ENCODE peak calls at places on chromosomes 7 and 10, in ten cellular contexts. X, B, V, E, R, A, I, C, F and O are unnamed samples. For H3K4me1, the result is how much of the 10 kb centered on the place peaks cover.

GRCh38 chr10:80187465-80188409 is 17.6 kb downstream of the ANXA11 start:
- DNase-seq in X (no peak), B (no peak), V (peak), E (peak), R (no peak), A (peak), I (no peak), C (no peak), F (peak), O (no peak)

GRCh38 chr10:15457382-15457781 is 86.3 kb upstream of the FAM171A1 start:
- DNase-seq in X (no peak), B (no peak), V (no peak), E (no peak), R (no peak), A (no peak), I (no peak), C (no peak), F (no peak), O (no peak)

GRCh38 chr10:43220971-43221418 is 45.9 kb downstream of the RASGEF1A start:
- DNase-seq in X (no peak), B (no peak), V (no peak), E (no peak), R (no peak), A (no peak), I (no peak), C (no peak), F (peak), O (peak)

GRCh38 chr10:101341438-101341837 is 12.5 kb upstream of the BTRC start:
- DNase-seq in X (peak), B (no peak), V (no peak), E (no peak), R (no peak), A (no peak), I (no peak), C (no peak), F (no peak), O (no peak)

GRCh38 chr7:149566103-149566502 is 68.5 kb upstream of the ZNF746 start:
- DNase-seq in X (no peak), B (no peak), V (no peak), E (no peak), R (no peak), A (no peak), I (no peak), C (no peak), F (no peak), O (no peak)

GRCh38 chr7:98254951-98255610 is 3.0 kb upstream of the TECPR1 start:
- DNase-seq in X (no peak), B (no peak), V (no peak), E (no peak), R (no peak), A (no peak), I (no peak), C (no peak), F (no peak), O (no peak)

GRCh38 chr7:140621326-140622035 is 19.1 kb downstream of the DENND2A start:
- DNase-seq in X (no peak), B (no peak), V (no peak), E (no peak), R (peak), A (no peak), I (no peak), C (no peak), F (no peak), O (no peak)

GRCh38 chr10:96044686-96045085 is 1.3 kb downstream of the CCNJ start:
- DNase-seq in X (no peak), B (no peak), V (no peak), E (no peak), R (peak), A (no peak), I (no peak), C (no peak), F (no peak), O (no peak)

GRCh38 chr10:53236941-53237340 is 464.4 kb upstream of the MBL2 start:
- DNase-seq in X (no peak), B (no peak), V (no peak), E (no peak), R (no peak), A (no peak), I (no peak), C (no peak), F (no peak), O (no peak)

GRCh38 chr7:133742709-133743538 is 384.2 kb upstream of the LRGUK start:
- DNase-seq in X (no peak), B (no peak), V (no peak), E (no peak), R (peak), A (no peak), I (no peak), C (no peak), F (no peak), O (no peak)

GRCh38 chr7:151379534-151380198 is 30.2 kb downstream of the WDR86 start:
- DNase-seq in X (no peak), B (no peak), V (no peak), E (no peak), R (no peak), A (no peak), I (no peak), C (no peak), F (no peak), O (no peak)

GRCh38 chr10:100859204-100859763 is 53.5 kb upstream of the SLF2 start:
- DNase-seq in X (no peak), B (no peak), V (no peak), E (no peak), R (no peak), A (no peak), I (no peak), C (no peak), F (no peak), O (no peak)

GRCh38 chr7:96224682-96225081 is 97.2 kb downstream of the SLC25A13 start:
- DNase-seq in X (no peak), B (no peak), V (no peak), E (no peak), R (no peak), A (no peak), I (no peak), C (no peak), F (no peak), O (no peak)

GRCh38 chr7:87600130-87601124 is at the start of gene ABCB1:
- DNase-seq in X (peak), B (peak), V (peak), E (no peak), R (peak), A (peak), I (peak), C (no peak), F (peak), O (peak)

GRCh38 chr10:30441974-30442606 is 8.1 kb downstream of the MAP3K8 start:
- DNase-seq in X (no peak), B (no peak), V (no peak), E (no peak), R (no peak), A (no peak), I (no peak), C (no peak), F (no peak), O (no peak)

GRCh38 chr7:101012931-101013330 is 7.0 kb upstream of the MUC17 start:
- DNase-seq in X (no peak), B (no peak), V (no peak), E (no peak), R (no peak), A (no peak), I (no peak), C (no peak), F (no peak), O (no peak)

GRCh38 chr10:71216751-71217265 is 4.4 kb downstream of the UNC5B start:
- DNase-seq in X (peak), B (no peak), V (no peak), E (no peak), R (no peak), A (peak), I (no peak), C (no peak), F (no peak), O (peak)

GRCh38 chr10:31345886-31346285 is 26.9 kb downstream of the ZEB1 start:
- DNase-seq in X (no peak), B (no peak), V (no peak), E (no peak), R (peak), A (no peak), I (no peak), C (no peak), F (no peak), O (no peak)

GRCh38 chr7:832292-832967 is at the start of gene SUN1:
- DNase-seq in X (peak), B (peak), V (peak), E (no peak), R (peak), A (no peak), I (peak), C (no peak), F (no peak), O (peak)

GRCh38 chr10:71582506-71582905 is 137.1 kb downstream of the C10orf105 start:
- DNase-seq in X (no peak), B (no peak), V (no peak), E (no peak), R (no peak), A (no peak), I (no peak), C (no peak), F (no peak), O (no peak)

GRCh38 chr7:90599892-90600555 is 3.9 kb downstream of the CDK14 start:
- DNase-seq in X (no peak), B (no peak), V (no peak), E (no peak), R (peak), A (no peak), I (no peak), C (no peak), F (no peak), O (no peak)

GRCh38 chr10:92305133-92306072 is 14.4 kb downstream of the MARCHF5 start:
- DNase-seq in X (no peak), B (no peak), V (no peak), E (no peak), R (no peak), A (no peak), I (no peak), C (no peak), F (no peak), O (no peak)

GRCh38 chr7:30727061-30727945 is 24.6 kb upstream of the INMT start:
- DNase-seq in X (no peak), B (no peak), V (no peak), E (no peak), R (peak), A (no peak), I (no peak), C (no peak), F (no peak), O (no peak)

DNA sequence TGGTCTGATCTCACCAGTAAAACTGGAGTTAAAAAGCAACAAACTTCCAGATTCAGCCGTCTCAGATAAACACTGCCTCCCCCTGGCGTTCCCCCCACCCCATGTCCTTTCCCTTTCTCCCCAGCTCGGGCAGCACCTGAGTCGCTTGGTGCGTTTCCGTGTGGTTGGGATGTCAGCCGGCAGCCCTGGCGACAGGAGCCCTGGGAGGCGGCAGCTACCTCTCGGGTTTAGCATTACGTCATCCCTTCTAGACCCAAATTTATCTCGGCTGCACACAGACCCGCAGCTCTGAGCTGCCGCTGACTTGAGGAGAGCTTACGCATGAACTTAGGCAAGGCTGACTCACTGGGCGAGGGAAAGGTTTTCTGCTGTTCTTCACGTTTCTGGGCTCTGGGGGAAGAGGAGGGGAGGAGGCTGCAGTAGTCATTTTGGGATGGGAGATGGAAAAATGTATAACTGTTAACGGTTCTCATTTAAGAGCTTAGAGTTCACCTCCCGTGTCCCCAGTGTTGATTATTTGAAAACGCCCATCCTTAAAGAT is 14.4 kb downstream of the MXI1 start:
- DNase-seq in X (peak), B (peak), V (peak), E (no peak), R (peak), A (peak), I (peak), C (peak), F (peak), O (peak)
- H3K4me1 ChIP-seq in X (under half), B (under half), V (under half), E (half or more), R (under half), A (under half), I (under half), C (under half), F (under half), O (under half)

GRCh38 chr10:49187950-49188761 is at the start of gene TMEM273:
- DNase-seq in X (peak), B (peak), V (peak), E (peak), R (no peak), A (peak), I (no peak), C (peak), F (peak), O (peak)
- TF ChIP-seq POLR2A in X (no peak), B (no peak), V (no peak), E (no peak), R (no peak), A (no peak), I (no peak), C (peak), F (peak), O (peak)

GRCh38 chr10:86673216-86673826 is 5.0 kb downstream of the LDB3 start:
- DNase-seq in X (no peak), B (no peak), V (no peak), E (no peak), R (no peak), A (no peak), I (no peak), C (no peak), F (no peak), O (no peak)
- H3K4me1 ChIP-seq in X (under half), B (under half), V (under half), E (under half), R (under half), A (half or more), I (under half), C (under half), F (under half), O (under half)

GRCh38 chr10:54742416-54742815 is 58.6 kb downstream of the PCDH15 start:
- DNase-seq in X (no peak), B (no peak), V (no peak), E (no peak), R (no peak), A (no peak), I (no peak), C (no peak), F (no peak), O (no peak)
- TF ChIP-seq POLR2A in X (no peak), B (no peak), V (no peak), E (no peak), R (no peak), A (no peak), I (no peak), C (no peak), F (no peak), O (no peak)

GRCh38 chr7:131076711-131077170 is 250.9 kb upstream of the MKLN1 start:
- DNase-seq in X (no peak), B (no peak), V (no peak), E (no peak), R (peak), A (no peak), I (no peak), C (no peak), F (no peak), O (no peak)
- H3K4me1 ChIP-seq in X (under half), B (under half), V (under half), E (half or more), R (under half), A (half or more), I (under half), C (half or more), F (under half), O (half or more)

DNA sequence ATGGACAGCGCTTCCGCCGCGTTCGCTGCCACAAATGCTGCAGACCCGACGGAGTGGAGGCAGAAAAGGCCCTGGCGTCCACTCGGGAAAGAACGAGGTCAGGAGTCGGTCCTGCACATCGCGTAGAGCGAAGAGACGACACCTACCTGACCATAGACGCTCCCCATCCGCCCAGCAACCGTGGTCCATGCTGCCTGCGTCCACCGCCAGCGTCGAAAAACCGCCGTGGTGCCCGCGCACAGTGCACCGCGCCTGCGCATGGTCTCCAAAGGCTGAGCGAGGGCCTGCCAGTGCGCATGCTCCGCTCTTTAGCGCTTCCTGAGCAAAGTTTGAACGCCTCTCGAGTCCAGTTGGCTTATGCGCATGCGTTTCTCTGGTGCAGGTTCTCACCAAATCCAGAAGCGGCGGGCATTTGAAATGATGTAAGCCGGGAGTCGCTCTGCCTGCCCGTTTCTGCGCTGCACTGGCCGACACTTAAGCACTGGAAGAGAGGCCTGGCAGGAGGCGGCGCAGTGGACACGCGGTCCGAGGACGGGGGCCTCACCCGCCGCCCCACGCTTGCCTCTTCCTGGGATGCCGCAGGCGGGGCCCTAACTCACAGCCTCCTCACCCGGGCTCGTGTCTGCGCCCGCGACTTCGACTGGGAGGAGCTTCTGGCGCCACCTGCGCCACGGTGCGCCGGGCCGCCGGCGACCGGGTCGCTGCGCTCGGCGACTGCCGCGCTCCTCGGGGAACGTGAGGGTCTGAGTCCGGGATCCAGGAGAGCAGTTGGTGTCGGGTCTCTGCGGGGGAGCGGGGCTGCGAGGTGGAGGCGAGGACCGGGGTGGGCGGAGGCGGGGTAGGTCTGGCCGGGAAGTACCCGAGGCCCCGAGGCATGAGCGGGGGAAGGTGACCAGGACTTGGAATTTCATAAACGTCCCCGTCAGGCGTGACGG is at the start of gene FAM24B:
- DNase-seq in X (peak), B (peak), V (peak), E (peak), R (peak), A (peak), I (peak), C (peak), F (peak), O (peak)
- TF ChIP-seq POLR2A in X (peak), B (no peak), V (peak), E (no peak), R (no peak), A (no peak), I (no peak), C (peak), F (no peak), O (peak)

DNA sequence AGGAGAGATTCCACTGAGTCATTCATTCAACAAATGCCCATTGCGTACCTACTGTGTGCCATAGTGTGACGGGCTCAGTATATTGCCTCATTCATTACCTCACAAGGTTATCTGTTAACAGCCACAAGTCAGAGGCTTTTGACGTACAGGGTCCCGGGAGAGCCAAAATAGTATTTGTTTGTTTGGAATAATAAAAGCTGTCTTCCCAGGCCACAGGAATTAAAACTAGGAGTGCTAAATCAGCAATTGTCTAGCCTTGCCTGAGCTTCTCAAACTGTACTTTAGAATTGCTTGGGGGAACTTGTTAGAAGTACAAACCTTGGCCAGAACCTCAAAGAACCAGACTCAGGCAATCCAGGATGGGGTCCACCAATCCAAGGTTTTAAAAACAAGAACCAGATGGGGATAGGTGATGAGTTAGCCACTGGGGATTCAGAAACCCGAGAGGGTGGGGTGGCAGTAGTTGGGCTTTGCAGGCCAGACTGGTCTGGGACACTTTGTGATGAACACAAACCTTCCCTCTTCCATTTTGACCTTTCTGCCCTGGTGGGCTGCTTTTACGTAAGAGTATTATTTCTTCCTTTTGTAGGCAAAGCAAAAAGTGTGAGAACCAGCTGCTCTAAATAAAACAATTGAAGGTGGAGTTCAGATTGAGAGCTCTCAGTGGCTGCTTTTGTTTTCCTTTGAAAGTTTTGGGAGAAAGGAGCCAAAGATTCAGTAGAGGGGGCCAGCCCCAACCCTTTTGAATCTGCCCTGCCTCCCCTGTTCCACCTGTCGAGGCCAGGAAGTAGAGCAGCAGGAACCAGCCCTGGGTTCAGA is 113.0 kb upstream of the ANLN start:
- DNase-seq in X (peak), B (no peak), V (no peak), E (no peak), R (no peak), A (no peak), I (no peak), C (no peak), F (no peak), O (no peak)
- H3K4me1 ChIP-seq in X (under half), B (under half), V (half or more), E (half or more), R (under half), A (half or more), I (under half), C (under half), F (under half), O (under half)